ENCODE peak calls at places on chromosomes 7 and 10, in ten cellular contexts. Y is pancreas; C is left ventricle myocardium inferior; V is MCF 10A; L is right lobe of liver; U is CD14-positive monocyte; N is H1; D is right atrium auricular region; W is CD4-positive, alpha-beta T cell; H is PC-3. E is an unnamed sample.

GRCh38 chr7:18974803-18975202 is 142.6 kb downstream of the TWIST1 start:
- DNase-seq in N (no peak), U (no peak), W (no peak), V (peak; percentile 91), D (no peak), Y (no peak), L (no peak), H (peak; percentile 95), C (no peak), E (no peak)

GRCh38 chr7:19623676-19624075 is 85.2 kb downstream of the POLR1F start:
- DNase-seq in Y (no peak), N (no peak), D (no peak), V (no peak), W (no peak), L (no peak), U (no peak), C (no peak), H (no peak), E (no peak)

GRCh38 chr10:95245425-95246055 is 45.3 kb downstream of the PDLIM1 start:
- DNase-seq in W (no peak), D (peak; percentile 49), V (no peak), L (no peak), N (no peak), C (no peak), U (no peak), H (no peak), Y (no peak), E (no peak)

GRCh38 chr7:13850185-13850752 is 139.2 kb downstream of the ETV1 start:
- DNase-seq in D (no peak), L (no peak), W (peak; percentile 23), V (peak; percentile 94), C (no peak), U (peak; percentile 73), H (peak; percentile 97), Y (no peak), N (no peak), E (no peak)

GRCh38 chr10:86673827-86674581 is 5.7 kb downstream of the LDB3 start:
- DNase-seq in W (no peak), H (no peak), N (no peak), V (no peak), D (no peak), U (no peak), L (no peak), C (no peak), Y (no peak), E (no peak)

GRCh38 chr10:4086041-4086886 is 301.3 kb upstream of the KLF6 start:
- DNase-seq in V (no peak), C (no peak), D (no peak), H (no peak), N (no peak), U (no peak), L (no peak), W (no peak), Y (no peak), E (no peak)

GRCh38 chr10:132397671-132398565 is 918 bp downstream of the PWWP2B start:
- DNase-seq in N (no peak), Y (peak; percentile 89), U (no peak), L (peak; percentile 79), C (peak; percentile 32), W (no peak), D (peak; percentile 81), H (peak; percentile 69), V (peak; percentile 53), E (no peak)

GRCh38 chr7:124085168-124085567 is 52.3 kb upstream of the TMEM229A start:
- DNase-seq in N (no peak), V (peak; percentile 88), H (peak; percentile 77), U (no peak), D (no peak), W (no peak), C (no peak), L (no peak), Y (peak; percentile 62), E (no peak)

GRCh38 chr7:26526288-26526587 is 234.6 kb downstream of the SNX10 start:
- DNase-seq in V (no peak), H (no peak), D (no peak), N (no peak), W (no peak), Y (no peak), C (no peak), L (no peak), U (no peak), E (no peak)

GRCh38 chr10:130042386-130042785 is 68.2 kb downstream of the C10orf143 start:
- DNase-seq in L (peak; percentile 10), D (no peak), W (no peak), H (no peak), Y (no peak), V (no peak), N (no peak), C (no peak), U (no peak), E (no peak)

GRCh38 chr7:43289826-43290225 is 177.4 kb downstream of the HECW1 start:
- DNase-seq in L (no peak), W (no peak), U (no peak), C (no peak), N (no peak), Y (no peak), H (no peak), V (no peak), D (no peak), E (no peak)

GRCh38 chr7:132270517-132270916 is 305.8 kb downstream of the PLXNA4 start:
- DNase-seq in L (no peak), V (peak; percentile 42), C (no peak), W (no peak), H (peak; percentile 47), D (no peak), Y (no peak), U (no peak), N (no peak), E (no peak)

DNA sequence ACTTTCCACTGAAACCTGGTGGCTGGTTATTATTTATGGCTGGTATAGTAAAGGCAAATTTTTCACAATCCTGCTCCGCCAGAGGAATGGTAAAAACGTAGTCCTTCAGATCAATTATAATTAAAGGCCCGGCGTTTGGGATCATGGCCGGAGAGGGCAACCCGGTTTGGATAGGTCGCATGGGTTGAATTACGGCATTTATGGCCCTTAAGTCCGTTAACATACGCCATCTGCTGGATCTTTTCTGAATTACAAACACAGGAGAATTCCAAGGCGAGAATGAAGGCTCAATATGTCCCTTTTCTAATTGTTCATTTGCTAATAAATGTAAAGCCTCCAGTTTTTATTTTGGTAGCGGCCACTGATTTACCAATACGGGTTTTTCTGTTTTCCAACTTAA is 11.3 kb upstream of the TAS2R3 start:
- DNase-seq in L (no peak), U (no peak), W (no peak), V (no peak), Y (no peak), D (no peak), H (peak; percentile 30), C (no peak), N (no peak), E (no peak)
- TF ChIP-seq CTCF in L (no peak), U (peak; percentile 37), W (no peak), V (peak; percentile 66), Y (no peak), D (no peak), H (peak; percentile 52), C (peak; percentile 31), N (peak; percentile 2), E (peak; percentile 69)

GRCh38 chr7:73839743-73840714 is 2.3 kb downstream of the METTL27 start:
- DNase-seq in V (no peak), C (no peak), N (no peak), D (no peak), L (no peak), H (no peak), Y (peak; percentile 70), W (no peak), U (no peak), E (peak; percentile 53)
- TF ChIP-seq CTCF in V (no peak), C (no peak), N (peak; percentile 69), D (no peak), L (no peak), H (no peak), Y (no peak), W (no peak), U (no peak), E (peak; percentile 61)

GRCh38 chr10:77911535-77912123 is 14.9 kb downstream of the DLG5 start:
- DNase-seq in C (no peak), N (no peak), D (no peak), U (no peak), Y (no peak), W (no peak), V (peak; percentile 79), L (no peak), H (peak; percentile 96), E (no peak)
- TF ChIP-seq CTCF in C (no peak), N (no peak), D (no peak), U (no peak), Y (no peak), W (no peak), V (no peak), L (no peak), H (peak; percentile 58), E (no peak)

GRCh38 chr7:47576909-47577255 is 5.0 kb downstream of the TNS3 start:
- DNase-seq in C (no peak), Y (no peak), H (no peak), U (no peak), N (no peak), L (no peak), V (no peak), D (no peak), W (no peak), E (no peak)

GRCh38 chr7:47574473-47575328 is 7.2 kb downstream of the TNS3 start:
- DNase-seq in V (no peak), N (no peak), H (no peak), C (no peak), D (no peak), Y (no peak), L (no peak), U (peak; percentile 85), W (no peak), E (no peak)

GRCh38 chr7:47573758-47574472 is 8.0 kb downstream of the TNS3 start:
- DNase-seq in N (no peak), L (peak; percentile 82), V (peak; percentile 93), C (no peak), H (peak; percentile 77), U (no peak), W (no peak), Y (no peak), D (no peak), E (no peak)

GRCh38 chr7:47577351-47577919 is 4.5 kb downstream of the TNS3 start:
- DNase-seq in Y (no peak), N (no peak), D (no peak), U (no peak), C (peak; percentile 64), V (no peak), H (no peak), L (no peak), W (no peak), E (no peak)

DNA sequence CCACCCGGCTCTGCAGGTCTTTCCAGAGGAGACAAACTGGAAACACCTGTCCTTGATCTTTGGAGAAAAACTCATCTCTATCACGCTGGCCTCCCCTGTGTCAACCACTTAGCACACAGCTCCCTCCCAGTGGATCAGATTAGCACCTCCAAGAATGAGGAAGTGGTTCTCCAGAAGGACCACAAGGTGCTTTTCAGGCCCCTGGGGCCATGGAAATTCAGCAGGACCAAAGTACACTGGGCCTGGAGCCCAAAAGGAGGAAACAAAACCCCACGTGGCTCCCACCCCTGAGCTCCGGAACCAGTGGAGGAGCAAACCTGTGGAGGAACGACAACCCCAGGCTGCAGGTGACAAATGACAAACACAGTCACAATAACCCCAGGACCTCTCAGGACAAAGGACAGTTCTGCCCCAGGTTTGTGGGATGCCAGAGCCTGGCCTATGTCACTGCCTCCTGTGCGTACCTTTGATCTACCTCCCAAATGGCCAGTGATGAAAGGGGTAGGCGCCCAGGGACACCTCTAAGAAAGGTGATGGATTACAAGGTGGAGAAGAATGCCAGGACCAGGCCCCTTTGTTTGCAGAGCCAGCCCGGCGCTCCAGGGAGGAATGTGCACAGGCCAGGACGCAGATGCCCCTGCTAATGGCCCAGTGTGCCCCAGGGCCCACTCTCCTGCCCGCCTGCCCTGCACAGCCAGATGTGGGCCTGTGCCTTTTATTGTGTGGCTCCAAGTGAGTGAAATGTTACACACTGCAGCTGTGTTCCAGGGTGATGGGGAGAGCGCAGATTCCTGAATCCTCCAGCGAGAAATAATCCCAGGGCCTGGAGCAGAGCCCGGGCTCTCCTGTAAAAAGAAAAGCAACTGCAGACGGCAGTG is 5.6 kb downstream of the TNS3 start:
- DNase-seq in L (peak; percentile 60), N (no peak), W (no peak), U (no peak), V (no peak), H (peak; percentile 96), Y (no peak), D (peak; percentile 83), C (peak; percentile 78), E (no peak)
- TF ChIP-seq CTCF in L (no peak), N (no peak), W (no peak), U (no peak), V (no peak), H (no peak), Y (no peak), D (no peak), C (no peak), E (no peak)

E was measured in H9.